ENCODE peak calls at places on chromosome 17, in nine cellular contexts. One of them, this sample, is unnamed. For H3K4me1 and H3K36me3, the result is how much of the 10 kb centered on the place peaks cover.

GRCh38 chr17:45965741-45966140 is 33.3 kb upstream of the STH start:
- DNase-seq in hepatocyte: no peak
- DNase-seq in cardiac muscle cell: no peak
- DNase-seq in MM.1S: no peak
- DNase-seq in uterus: no peak
- DNase-seq in spleen: no peak
- DNase-seq in transverse colon: no peak
- DNase-seq in heart right ventricle: no peak
- DNase-seq in left ventricle myocardium inferior: no peak
- DNase-seq in this sample: no peak

GRCh38 chr17:4815043-4815675 is 8.2 kb downstream of the PLD2 start:
- DNase-seq in hepatocyte: no peak
- DNase-seq in cardiac muscle cell: no peak
- DNase-seq in MM.1S: no peak
- DNase-seq in uterus: no peak
- DNase-seq in spleen: no peak
- DNase-seq in transverse colon: no peak
- DNase-seq in heart right ventricle: no peak
- DNase-seq in left ventricle myocardium inferior: no peak
- DNase-seq in this sample: no peak

GRCh38 chr17:6913608-6914443 is 82.0 kb upstream of the ALOX12 start:
- DNase-seq in hepatocyte: peak
- DNase-seq in cardiac muscle cell: peak
- DNase-seq in MM.1S: no peak
- DNase-seq in uterus: peak
- DNase-seq in spleen: peak
- DNase-seq in transverse colon: peak
- DNase-seq in heart right ventricle: peak
- DNase-seq in left ventricle myocardium inferior: peak
- DNase-seq in this sample: peak

GRCh38 chr17:31279401-31279800 is 17.6 kb downstream of the OMG start:
- DNase-seq in hepatocyte: no peak
- DNase-seq in cardiac muscle cell: peak
- DNase-seq in MM.1S: no peak
- DNase-seq in uterus: no peak
- DNase-seq in spleen: no peak
- DNase-seq in transverse colon: no peak
- DNase-seq in heart right ventricle: no peak
- DNase-seq in left ventricle myocardium inferior: no peak
- DNase-seq in this sample: no peak

GRCh38 chr17:31841850-31842415 is 17.1 kb downstream of the COPRS start:
- DNase-seq in hepatocyte: no peak
- DNase-seq in cardiac muscle cell: no peak
- DNase-seq in MM.1S: no peak
- DNase-seq in uterus: no peak
- DNase-seq in spleen: no peak
- DNase-seq in transverse colon: no peak
- DNase-seq in heart right ventricle: no peak
- DNase-seq in left ventricle myocardium inferior: no peak
- DNase-seq in this sample: no peak

GRCh38 chr17:412211-413015 is 59.8 kb upstream of the RPH3AL start:
- DNase-seq in hepatocyte: peak
- DNase-seq in cardiac muscle cell: peak
- DNase-seq in MM.1S: peak
- DNase-seq in uterus: peak
- DNase-seq in spleen: no peak
- DNase-seq in transverse colon: peak
- DNase-seq in heart right ventricle: peak
- DNase-seq in left ventricle myocardium inferior: no peak
- DNase-seq in this sample: peak

GRCh38 chr17:59406808-59407381 is 75.4 kb downstream of the YPEL2 start:
- DNase-seq in hepatocyte: peak
- DNase-seq in cardiac muscle cell: peak
- DNase-seq in MM.1S: no peak
- DNase-seq in uterus: no peak
- DNase-seq in spleen: no peak
- DNase-seq in transverse colon: no peak
- DNase-seq in heart right ventricle: peak
- DNase-seq in left ventricle myocardium inferior: no peak
- DNase-seq in this sample: peak

GRCh38 chr17:49987681-49988441 is 7.2 kb downstream of the DLX3 start:
- DNase-seq in hepatocyte: peak
- DNase-seq in cardiac muscle cell: peak
- DNase-seq in MM.1S: no peak
- DNase-seq in uterus: no peak
- DNase-seq in spleen: no peak
- DNase-seq in transverse colon: no peak
- DNase-seq in heart right ventricle: no peak
- DNase-seq in left ventricle myocardium inferior: no peak
- DNase-seq in this sample: peak

GRCh38 chr17:2398655-2399571 is 1.9 kb downstream of the MNT start:
- DNase-seq in hepatocyte: peak
- DNase-seq in cardiac muscle cell: peak
- DNase-seq in MM.1S: peak
- DNase-seq in uterus: peak
- DNase-seq in spleen: peak
- DNase-seq in transverse colon: peak
- DNase-seq in heart right ventricle: peak
- DNase-seq in left ventricle myocardium inferior: peak
- DNase-seq in this sample: peak

GRCh38 chr17:55746466-55746865 is 4.4 kb upstream of the PCTP start:
- DNase-seq in hepatocyte: no peak
- DNase-seq in cardiac muscle cell: no peak
- DNase-seq in MM.1S: no peak
- DNase-seq in uterus: no peak
- DNase-seq in spleen: no peak
- DNase-seq in transverse colon: no peak
- DNase-seq in heart right ventricle: no peak
- DNase-seq in left ventricle myocardium inferior: no peak
- DNase-seq in this sample: no peak

GRCh38 chr17:491086-492014 is 138.7 kb upstream of the RPH3AL start:
- DNase-seq in hepatocyte: peak
- DNase-seq in cardiac muscle cell: peak
- DNase-seq in MM.1S: no peak
- DNase-seq in uterus: peak
- DNase-seq in spleen: peak
- DNase-seq in transverse colon: peak
- DNase-seq in heart right ventricle: peak
- DNase-seq in left ventricle myocardium inferior: peak
- DNase-seq in this sample: peak

GRCh38 chr17:81371910-81372760 is 23.1 kb upstream of the BAHCC1 start:
- DNase-seq in hepatocyte: peak
- DNase-seq in cardiac muscle cell: peak
- DNase-seq in MM.1S: no peak
- DNase-seq in uterus: no peak
- DNase-seq in spleen: peak
- DNase-seq in transverse colon: peak
- DNase-seq in heart right ventricle: peak
- DNase-seq in left ventricle myocardium inferior: peak
- DNase-seq in this sample: peak

GRCh38 chr17:61140386-61140785 is 259.3 kb upstream of the TBX2 start:
- DNase-seq in hepatocyte: no peak
- DNase-seq in cardiac muscle cell: no peak
- DNase-seq in MM.1S: no peak
- DNase-seq in uterus: no peak
- DNase-seq in spleen: no peak
- DNase-seq in transverse colon: no peak
- DNase-seq in heart right ventricle: no peak
- DNase-seq in left ventricle myocardium inferior: no peak
- DNase-seq in this sample: no peak

GRCh38 chr17:77400445-77400870 is 259.7 kb downstream of the SEC14L1 start:
- DNase-seq in hepatocyte: no peak
- DNase-seq in cardiac muscle cell: peak
- DNase-seq in MM.1S: no peak
- DNase-seq in uterus: no peak
- DNase-seq in spleen: peak
- DNase-seq in transverse colon: no peak
- DNase-seq in heart right ventricle: peak
- DNase-seq in left ventricle myocardium inferior: peak
- DNase-seq in this sample: peak

GRCh38 chr17:77398274-77398673 is 257.5 kb downstream of the SEC14L1 start:
- DNase-seq in hepatocyte: no peak
- DNase-seq in cardiac muscle cell: no peak
- DNase-seq in MM.1S: no peak
- DNase-seq in uterus: no peak
- DNase-seq in spleen: no peak
- DNase-seq in transverse colon: no peak
- DNase-seq in heart right ventricle: no peak
- DNase-seq in left ventricle myocardium inferior: no peak
- DNase-seq in this sample: no peak

GRCh38 chr17:77396610-77397009 is 255.8 kb downstream of the SEC14L1 start:
- DNase-seq in hepatocyte: no peak
- DNase-seq in cardiac muscle cell: no peak
- DNase-seq in MM.1S: no peak
- DNase-seq in uterus: no peak
- DNase-seq in spleen: no peak
- DNase-seq in transverse colon: no peak
- DNase-seq in heart right ventricle: no peak
- DNase-seq in left ventricle myocardium inferior: no peak
- DNase-seq in this sample: no peak

GRCh38 chr17:77402159-77402731 is 261.5 kb downstream of the SEC14L1 start:
- DNase-seq in hepatocyte: no peak
- DNase-seq in cardiac muscle cell: no peak
- DNase-seq in MM.1S: no peak
- DNase-seq in uterus: no peak
- DNase-seq in spleen: no peak
- DNase-seq in transverse colon: no peak
- DNase-seq in heart right ventricle: no peak
- DNase-seq in left ventricle myocardium inferior: no peak
- DNase-seq in this sample: no peak

GRCh38 chr17:77399319-77399959 is 258.7 kb downstream of the SEC14L1 start:
- DNase-seq in hepatocyte: no peak
- DNase-seq in cardiac muscle cell: no peak
- DNase-seq in MM.1S: no peak
- DNase-seq in uterus: no peak
- DNase-seq in spleen: no peak
- DNase-seq in transverse colon: no peak
- DNase-seq in heart right ventricle: no peak
- DNase-seq in left ventricle myocardium inferior: no peak
- DNase-seq in this sample: no peak
- H3K4me1 ChIP-seq in hepatocyte: under half
- H3K4me1 ChIP-seq in cardiac muscle cell: under half
- H3K4me1 ChIP-seq in MM.1S: under half
- H3K4me1 ChIP-seq in uterus: under half
- H3K4me1 ChIP-seq in spleen: under half
- H3K4me1 ChIP-seq in transverse colon: under half
- H3K4me1 ChIP-seq in heart right ventricle: half or more
- H3K4me1 ChIP-seq in left ventricle myocardium inferior: half or more
- H3K4me1 ChIP-seq in this sample: under half

DNA sequence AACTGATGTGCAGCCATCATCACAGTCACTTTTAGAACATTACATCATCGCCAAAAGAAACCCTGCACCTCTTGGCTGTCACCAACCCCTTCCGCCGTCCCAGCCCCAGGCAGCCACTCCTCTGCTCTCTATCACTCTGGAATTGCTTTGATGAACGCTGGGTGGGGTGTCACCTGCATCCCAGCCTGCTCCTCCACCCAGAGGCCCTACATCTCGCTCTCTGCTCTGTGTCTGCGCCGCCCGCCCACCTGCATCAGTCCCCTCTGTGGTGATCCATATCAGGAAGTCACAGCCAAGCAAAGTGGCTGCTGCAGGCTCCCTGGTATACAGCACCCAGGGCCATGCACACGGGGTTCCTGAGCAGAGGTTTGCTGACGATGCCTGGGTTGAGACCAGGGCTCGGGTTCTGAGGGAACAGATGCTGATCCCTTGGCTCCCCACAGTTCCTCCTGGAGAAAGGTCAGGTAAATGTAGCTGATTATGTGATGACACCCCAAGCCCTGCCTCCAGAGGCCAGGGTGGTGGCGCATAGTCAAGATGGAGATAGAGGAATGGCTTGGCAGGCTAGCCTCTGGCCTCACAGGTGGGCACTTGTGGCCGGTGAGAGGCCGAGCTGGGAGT is 30.9 kb downstream of the MPRIP start:
- DNase-seq in hepatocyte: no peak
- DNase-seq in cardiac muscle cell: no peak
- DNase-seq in MM.1S: no peak
- DNase-seq in uterus: peak
- DNase-seq in spleen: peak
- DNase-seq in transverse colon: no peak
- DNase-seq in heart right ventricle: no peak
- DNase-seq in left ventricle myocardium inferior: no peak
- DNase-seq in this sample: no peak
- H3K36me3 ChIP-seq in hepatocyte: under half
- H3K36me3 ChIP-seq in cardiac muscle cell: under half
- H3K36me3 ChIP-seq in MM.1S: under half
- H3K36me3 ChIP-seq in uterus: under half
- H3K36me3 ChIP-seq in spleen: under half
- H3K36me3 ChIP-seq in transverse colon: under half
- H3K36me3 ChIP-seq in heart right ventricle: under half
- H3K36me3 ChIP-seq in left ventricle myocardium inferior: under half
- H3K36me3 ChIP-seq in this sample: half or more

DNA sequence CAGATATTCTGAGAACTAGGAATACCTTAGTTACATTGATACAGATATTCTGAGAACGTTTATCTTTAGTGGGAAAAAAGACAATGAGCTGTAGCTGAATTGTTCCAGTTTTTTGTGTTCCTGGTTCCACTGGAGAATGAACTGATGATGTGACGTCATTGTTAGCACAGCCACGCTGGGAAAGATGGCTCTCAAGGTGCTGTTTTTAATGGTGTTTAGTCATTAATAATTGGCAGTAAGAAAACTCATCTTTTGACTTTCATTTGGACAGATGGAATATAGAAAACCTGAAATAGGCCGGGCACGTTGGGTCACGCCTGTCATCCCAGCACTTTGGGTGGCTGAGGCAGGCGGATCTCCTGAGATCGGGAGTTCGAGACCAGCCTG is 10.4 kb downstream of the FOXK2 start:
- DNase-seq in hepatocyte: no peak
- DNase-seq in cardiac muscle cell: no peak
- DNase-seq in MM.1S: no peak
- DNase-seq in uterus: no peak
- DNase-seq in spleen: no peak
- DNase-seq in transverse colon: no peak
- DNase-seq in heart right ventricle: no peak
- DNase-seq in left ventricle myocardium inferior: no peak
- DNase-seq in this sample: no peak
- H3K4me1 ChIP-seq in hepatocyte: under half
- H3K4me1 ChIP-seq in cardiac muscle cell: under half
- H3K4me1 ChIP-seq in MM.1S: under half
- H3K4me1 ChIP-seq in uterus: under half
- H3K4me1 ChIP-seq in spleen: under half
- H3K4me1 ChIP-seq in transverse colon: under half
- H3K4me1 ChIP-seq in heart right ventricle: half or more
- H3K4me1 ChIP-seq in left ventricle myocardium inferior: half or more
- H3K4me1 ChIP-seq in this sample: under half

GRCh38 chr17:48690655-48691054 is 31.7 kb downstream of the PRAC1 start:
- DNase-seq in hepatocyte: no peak
- DNase-seq in cardiac muscle cell: no peak
- DNase-seq in MM.1S: no peak
- DNase-seq in uterus: no peak
- DNase-seq in spleen: no peak
- DNase-seq in transverse colon: no peak
- DNase-seq in heart right ventricle: no peak
- DNase-seq in left ventricle myocardium inferior: no peak
- DNase-seq in this sample: no peak

GRCh38 chr17:48693178-48693577 is 29.1 kb downstream of the PRAC1 start:
- DNase-seq in hepatocyte: no peak
- DNase-seq in cardiac muscle cell: no peak
- DNase-seq in MM.1S: no peak
- DNase-seq in uterus: no peak
- DNase-seq in spleen: no peak
- DNase-seq in transverse colon: no peak
- DNase-seq in heart right ventricle: no peak
- DNase-seq in left ventricle myocardium inferior: no peak
- DNase-seq in this sample: no peak

GRCh38 chr17:48692049-48692448 is 30.3 kb downstream of the PRAC1 start:
- DNase-seq in hepatocyte: no peak
- DNase-seq in cardiac muscle cell: no peak
- DNase-seq in MM.1S: no peak
- DNase-seq in uterus: no peak
- DNase-seq in spleen: no peak
- DNase-seq in transverse colon: no peak
- DNase-seq in heart right ventricle: no peak
- DNase-seq in left ventricle myocardium inferior: no peak
- DNase-seq in this sample: no peak
- H3K36me3 ChIP-seq in hepatocyte: under half
- H3K36me3 ChIP-seq in cardiac muscle cell: under half
- H3K36me3 ChIP-seq in MM.1S: under half
- H3K36me3 ChIP-seq in uterus: under half
- H3K36me3 ChIP-seq in spleen: under half
- H3K36me3 ChIP-seq in transverse colon: under half
- H3K36me3 ChIP-seq in heart right ventricle: under half
- H3K36me3 ChIP-seq in left ventricle myocardium inferior: under half
- H3K36me3 ChIP-seq in this sample: under half

This sample was measured in SJCRH30.